ENCODE peak calls at places on chromosomes 16 and 17, in six cellular contexts. One of them, this sample, is unnamed.

GRCh38 chr16:29926675-29927522 is 873 bp upstream of the KCTD13 start:
- DNase-seq in BJ: no peak
- DNase-seq in GM13977: no peak
- DNase-seq in foreskin fibroblast: peak
- DNase-seq in progenitor cell of endocrine pancreas: no peak
- DNase-seq in spleen: no peak
- DNase-seq in this sample: no peak

GRCh38 chr17:58382108-58382884 is 30.3 kb upstream of the SUPT4H1 start:
- DNase-seq in BJ: no peak
- DNase-seq in GM13977: peak
- DNase-seq in foreskin fibroblast: no peak
- DNase-seq in progenitor cell of endocrine pancreas: no peak
- DNase-seq in spleen: no peak
- DNase-seq in this sample: no peak

GRCh38 chr16:51637744-51638100 is 486.7 kb upstream of the SALL1 start:
- DNase-seq in BJ: no peak
- DNase-seq in GM13977: no peak
- DNase-seq in foreskin fibroblast: no peak
- DNase-seq in progenitor cell of endocrine pancreas: no peak
- DNase-seq in spleen: no peak
- DNase-seq in this sample: no peak

GRCh38 chr17:48472485-48473281 is 42.7 kb upstream of the SKAP1 start:
- DNase-seq in BJ: no peak
- DNase-seq in GM13977: no peak
- DNase-seq in foreskin fibroblast: peak
- DNase-seq in progenitor cell of endocrine pancreas: no peak
- DNase-seq in spleen: no peak
- DNase-seq in this sample: no peak

GRCh38 chr16:12091569-12092346 is 115.2 kb downstream of the SNX29 start:
- DNase-seq in BJ: no peak
- DNase-seq in GM13977: no peak
- DNase-seq in foreskin fibroblast: no peak
- DNase-seq in progenitor cell of endocrine pancreas: no peak
- DNase-seq in spleen: peak
- DNase-seq in this sample: no peak

GRCh38 chr16:66878067-66878466 is 2.2 kb upstream of the PDP2 start:
- DNase-seq in BJ: no peak
- DNase-seq in GM13977: no peak
- DNase-seq in foreskin fibroblast: peak
- DNase-seq in progenitor cell of endocrine pancreas: no peak
- DNase-seq in spleen: no peak
- DNase-seq in this sample: no peak

GRCh38 chr17:27244481-27245223 is 49.3 kb upstream of the WSB1 start:
- DNase-seq in BJ: peak
- DNase-seq in GM13977: no peak
- DNase-seq in foreskin fibroblast: peak
- DNase-seq in progenitor cell of endocrine pancreas: no peak
- DNase-seq in spleen: peak
- DNase-seq in this sample: no peak

GRCh38 chr16:81462683-81463082 is 18.1 kb downstream of the CMIP start:
- DNase-seq in BJ: no peak
- DNase-seq in GM13977: no peak
- DNase-seq in foreskin fibroblast: no peak
- DNase-seq in progenitor cell of endocrine pancreas: no peak
- DNase-seq in spleen: no peak
- DNase-seq in this sample: no peak

GRCh38 chr17:82583720-82584234 is 64.2 kb downstream of the FOXK2 start:
- DNase-seq in BJ: no peak
- DNase-seq in GM13977: no peak
- DNase-seq in foreskin fibroblast: no peak
- DNase-seq in progenitor cell of endocrine pancreas: no peak
- DNase-seq in spleen: no peak
- DNase-seq in this sample: peak

GRCh38 chr17:4974064-4974670 is 6.5 kb upstream of the SPAG7 start:
- DNase-seq in BJ: no peak
- DNase-seq in GM13977: no peak
- DNase-seq in foreskin fibroblast: no peak
- DNase-seq in progenitor cell of endocrine pancreas: no peak
- DNase-seq in spleen: no peak
- DNase-seq in this sample: no peak

GRCh38 chr17:56918916-56919315 is 5.1 kb upstream of the TRIM25 start:
- DNase-seq in BJ: no peak
- DNase-seq in GM13977: no peak
- DNase-seq in foreskin fibroblast: peak
- DNase-seq in progenitor cell of endocrine pancreas: no peak
- DNase-seq in spleen: no peak
- DNase-seq in this sample: no peak

GRCh38 chr16:15672514-15673167 is 22.6 kb downstream of the NDE1 start:
- DNase-seq in BJ: peak
- DNase-seq in GM13977: no peak
- DNase-seq in foreskin fibroblast: peak
- DNase-seq in progenitor cell of endocrine pancreas: no peak
- DNase-seq in spleen: peak
- DNase-seq in this sample: no peak

GRCh38 chr17:72587773-72588511 is 467.1 kb downstream of the SOX9 start:
- DNase-seq in BJ: no peak
- DNase-seq in GM13977: no peak
- DNase-seq in foreskin fibroblast: no peak
- DNase-seq in progenitor cell of endocrine pancreas: no peak
- DNase-seq in spleen: no peak
- DNase-seq in this sample: no peak

GRCh38 chr17:81825841-81826471 is 7.1 kb downstream of the MCRIP1 start:
- DNase-seq in BJ: no peak
- DNase-seq in GM13977: no peak
- DNase-seq in foreskin fibroblast: no peak
- DNase-seq in progenitor cell of endocrine pancreas: no peak
- DNase-seq in spleen: no peak
- DNase-seq in this sample: no peak

GRCh38 chr17:34370997-34371395 is 8.0 kb upstream of the CCL1 start:
- DNase-seq in BJ: peak
- DNase-seq in GM13977: no peak
- DNase-seq in foreskin fibroblast: peak
- DNase-seq in progenitor cell of endocrine pancreas: no peak
- DNase-seq in spleen: no peak
- DNase-seq in this sample: no peak

GRCh38 chr17:15914400-15915165 is 30.3 kb upstream of the ADORA2B start:
- DNase-seq in BJ: no peak
- DNase-seq in GM13977: no peak
- DNase-seq in foreskin fibroblast: peak
- DNase-seq in progenitor cell of endocrine pancreas: no peak
- DNase-seq in spleen: no peak
- DNase-seq in this sample: no peak

GRCh38 chr17:44959821-44960523 is 8.1 kb downstream of the C1QL1 start:
- DNase-seq in BJ: no peak
- DNase-seq in GM13977: no peak
- DNase-seq in foreskin fibroblast: no peak
- DNase-seq in progenitor cell of endocrine pancreas: no peak
- DNase-seq in spleen: no peak
- DNase-seq in this sample: no peak

GRCh38 chr16:4682616-4683254 is 10.6 kb upstream of the NUDT16L1 start:
- DNase-seq in BJ: no peak
- DNase-seq in GM13977: no peak
- DNase-seq in foreskin fibroblast: peak
- DNase-seq in progenitor cell of endocrine pancreas: peak
- DNase-seq in spleen: peak
- DNase-seq in this sample: no peak
- TF ChIP-seq CTCF in BJ: peak
- TF ChIP-seq CTCF in GM13977: peak
- TF ChIP-seq CTCF in foreskin fibroblast: peak
- TF ChIP-seq CTCF in progenitor cell of endocrine pancreas: peak
- TF ChIP-seq CTCF in spleen: peak
- TF ChIP-seq CTCF in this sample: peak

DNA sequence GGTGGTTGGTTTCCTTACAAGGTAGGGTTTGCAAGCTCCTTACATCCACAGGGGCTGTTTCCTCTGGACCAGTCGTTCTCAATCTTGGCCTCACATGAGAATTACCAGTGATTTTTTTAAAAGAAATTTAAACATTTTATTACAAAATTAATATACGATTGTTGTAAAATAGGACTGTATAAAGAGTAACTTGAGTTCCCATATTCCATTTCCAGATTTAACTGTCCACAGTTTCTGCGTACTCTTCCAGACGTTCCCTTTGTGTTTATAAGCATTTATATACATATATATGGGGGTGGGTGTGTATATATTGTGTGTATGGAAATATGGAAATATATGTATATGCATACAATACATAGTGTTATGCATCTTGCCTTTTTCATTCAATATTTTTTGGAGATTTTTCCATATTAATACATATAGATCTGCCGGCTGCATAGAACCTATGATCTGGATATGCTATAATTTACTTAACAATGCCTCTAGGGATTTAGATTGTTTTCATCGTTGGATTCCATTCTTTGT is 31.5 kb downstream of the HLF start:
- DNase-seq in BJ: no peak
- DNase-seq in GM13977: no peak
- DNase-seq in foreskin fibroblast: no peak
- DNase-seq in progenitor cell of endocrine pancreas: no peak
- DNase-seq in spleen: no peak
- DNase-seq in this sample: no peak
- TF ChIP-seq CTCF in BJ: no peak
- TF ChIP-seq CTCF in GM13977: no peak
- TF ChIP-seq CTCF in foreskin fibroblast: no peak
- TF ChIP-seq CTCF in progenitor cell of endocrine pancreas: no peak
- TF ChIP-seq CTCF in spleen: peak
- TF ChIP-seq CTCF in this sample: peak

GRCh38 chr16:5024632-5025031 is 9.1 kb downstream of the NAGPA start:
- DNase-seq in BJ: no peak
- DNase-seq in GM13977: no peak
- DNase-seq in foreskin fibroblast: peak
- DNase-seq in progenitor cell of endocrine pancreas: no peak
- DNase-seq in spleen: no peak
- DNase-seq in this sample: no peak

GRCh38 chr16:5027575-5028235 is 6.0 kb downstream of the NAGPA start:
- DNase-seq in BJ: no peak
- DNase-seq in GM13977: no peak
- DNase-seq in foreskin fibroblast: no peak
- DNase-seq in progenitor cell of endocrine pancreas: no peak
- DNase-seq in spleen: no peak
- DNase-seq in this sample: no peak

GRCh38 chr16:5026664-5027063 is 7.1 kb downstream of the NAGPA start:
- DNase-seq in BJ: no peak
- DNase-seq in GM13977: no peak
- DNase-seq in foreskin fibroblast: no peak
- DNase-seq in progenitor cell of endocrine pancreas: no peak
- DNase-seq in spleen: no peak
- DNase-seq in this sample: no peak

GRCh38 chr16:5027086-5027485 is 6.6 kb downstream of the NAGPA start:
- DNase-seq in BJ: no peak
- DNase-seq in GM13977: no peak
- DNase-seq in foreskin fibroblast: no peak
- DNase-seq in progenitor cell of endocrine pancreas: no peak
- DNase-seq in spleen: no peak
- DNase-seq in this sample: no peak

GRCh38 chr16:5025171-5025632 is 8.5 kb downstream of the NAGPA start:
- DNase-seq in BJ: no peak
- DNase-seq in GM13977: no peak
- DNase-seq in foreskin fibroblast: peak
- DNase-seq in progenitor cell of endocrine pancreas: no peak
- DNase-seq in spleen: no peak
- DNase-seq in this sample: no peak
- TF ChIP-seq CTCF in BJ: peak
- TF ChIP-seq CTCF in GM13977: peak
- TF ChIP-seq CTCF in foreskin fibroblast: peak
- TF ChIP-seq CTCF in progenitor cell of endocrine pancreas: peak
- TF ChIP-seq CTCF in spleen: no peak
- TF ChIP-seq CTCF in this sample: peak

GRCh38 chr16:53507464-53508180 is 4.6 kb upstream of the AKTIP start:
- DNase-seq in BJ: no peak
- DNase-seq in GM13977: no peak
- DNase-seq in foreskin fibroblast: no peak
- DNase-seq in progenitor cell of endocrine pancreas: no peak
- DNase-seq in spleen: no peak
- DNase-seq in this sample: no peak

GRCh38 chr16:53511084-53511402 is 8.0 kb upstream of the AKTIP start:
- DNase-seq in BJ: no peak
- DNase-seq in GM13977: no peak
- DNase-seq in foreskin fibroblast: no peak
- DNase-seq in progenitor cell of endocrine pancreas: no peak
- DNase-seq in spleen: peak
- DNase-seq in this sample: no peak

GRCh38 chr16:53511403-53512280 is 8.6 kb upstream of the AKTIP start:
- DNase-seq in BJ: no peak
- DNase-seq in GM13977: no peak
- DNase-seq in foreskin fibroblast: no peak
- DNase-seq in progenitor cell of endocrine pancreas: peak
- DNase-seq in spleen: peak
- DNase-seq in this sample: no peak

GRCh38 chr16:53509906-53510703 is 7.1 kb upstream of the AKTIP start:
- DNase-seq in BJ: no peak
- DNase-seq in GM13977: peak
- DNase-seq in foreskin fibroblast: peak
- DNase-seq in progenitor cell of endocrine pancreas: peak
- DNase-seq in spleen: peak
- DNase-seq in this sample: no peak

DNA sequence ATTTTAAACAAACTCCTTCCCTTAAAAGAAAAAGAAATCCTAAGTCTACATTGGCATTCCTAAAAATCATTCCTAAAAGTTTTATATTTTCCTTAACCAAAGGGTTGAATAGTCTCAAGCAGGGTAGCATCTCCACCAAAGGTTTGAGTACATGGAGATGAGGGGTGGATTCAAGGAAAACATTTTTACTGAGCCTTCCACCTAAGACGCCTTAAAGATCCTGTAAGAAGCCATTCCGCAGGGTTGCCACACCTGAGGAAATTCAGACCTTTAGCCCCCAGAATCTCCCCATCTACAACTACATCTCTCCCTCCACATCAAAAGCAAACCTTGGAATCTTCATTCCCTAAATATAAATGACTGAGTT is 7.7 kb upstream of the AKTIP start:
- DNase-seq in BJ: no peak
- DNase-seq in GM13977: no peak
- DNase-seq in foreskin fibroblast: no peak
- DNase-seq in progenitor cell of endocrine pancreas: no peak
- DNase-seq in spleen: no peak
- DNase-seq in this sample: no peak
- TF ChIP-seq CTCF in BJ: no peak
- TF ChIP-seq CTCF in GM13977: no peak
- TF ChIP-seq CTCF in foreskin fibroblast: no peak
- TF ChIP-seq CTCF in progenitor cell of endocrine pancreas: no peak
- TF ChIP-seq CTCF in spleen: peak
- TF ChIP-seq CTCF in this sample: peak

GRCh38 chr16:57167951-57168350 is 17.9 kb downstream of the PSME3IP1 start:
- DNase-seq in BJ: no peak
- DNase-seq in GM13977: peak
- DNase-seq in foreskin fibroblast: peak
- DNase-seq in progenitor cell of endocrine pancreas: no peak
- DNase-seq in spleen: no peak
- DNase-seq in this sample: no peak
- TF ChIP-seq CTCF in BJ: peak
- TF ChIP-seq CTCF in GM13977: peak
- TF ChIP-seq CTCF in foreskin fibroblast: peak
- TF ChIP-seq CTCF in progenitor cell of endocrine pancreas: peak
- TF ChIP-seq CTCF in spleen: peak
- TF ChIP-seq CTCF in this sample: peak